ENCODE peak calls at places on chromosomes 13 and 19, in four cellular contexts. One of them, this sample, is unnamed.

GRCh38 chr19:10862561-10863106 is 8.7 kb upstream of the CARM1 start:
- DNase-seq in endodermal cell: no peak
- DNase-seq in astrocyte: no peak
- DNase-seq in stomach: no peak
- DNase-seq in this sample: no peak

GRCh38 chr13:59413121-59413520 is 750.6 kb downstream of the DIAPH3 start:
- DNase-seq in endodermal cell: no peak
- DNase-seq in astrocyte: peak; percentile 22
- DNase-seq in stomach: no peak
- DNase-seq in this sample: no peak

GRCh38 chr13:97338571-97338970 is 95.4 kb upstream of the RAP2A start:
- DNase-seq in endodermal cell: no peak
- DNase-seq in astrocyte: no peak
- DNase-seq in stomach: no peak
- DNase-seq in this sample: no peak

GRCh38 chr19:44905437-44906160 is at the start of gene APOE:
- DNase-seq in endodermal cell: peak; percentile 93
- DNase-seq in astrocyte: no peak
- DNase-seq in stomach: no peak
- DNase-seq in this sample: peak; percentile 45

GRCh38 chr19:44623080-44623479 is 9.7 kb downstream of the IGSF23 start:
- DNase-seq in endodermal cell: no peak
- DNase-seq in astrocyte: peak; percentile 10
- DNase-seq in stomach: no peak
- DNase-seq in this sample: no peak

GRCh38 chr19:5186293-5187050 is 154.1 kb downstream of the PTPRS start:
- DNase-seq in endodermal cell: no peak
- DNase-seq in astrocyte: peak; percentile 72
- DNase-seq in stomach: no peak
- DNase-seq in this sample: no peak

GRCh38 chr13:114025432-114026127 is 51.7 kb upstream of the C13orf46 start:
- DNase-seq in endodermal cell: no peak
- DNase-seq in astrocyte: peak; percentile 69
- DNase-seq in stomach: no peak
- DNase-seq in this sample: peak; percentile 75

GRCh38 chr13:25948910-25949309 is 102.9 kb downstream of the SHISA2 start:
- DNase-seq in endodermal cell: peak; percentile 35
- DNase-seq in astrocyte: no peak
- DNase-seq in stomach: no peak
- DNase-seq in this sample: no peak

GRCh38 chr13:51122868-51123267 is 11.8 kb upstream of the C13orf42 start:
- DNase-seq in endodermal cell: peak; percentile 61
- DNase-seq in astrocyte: peak; percentile 20
- DNase-seq in stomach: no peak
- DNase-seq in this sample: peak; percentile 38

GRCh38 chr19:40802300-40803169 is 3.5 kb downstream of the EGLN2 start:
- DNase-seq in endodermal cell: no peak
- DNase-seq in astrocyte: no peak
- DNase-seq in stomach: peak; percentile 71
- DNase-seq in this sample: peak; percentile 50

GRCh38 chr13:111407381-111408131 is 87.1 kb downstream of the TEX29 start:
- DNase-seq in endodermal cell: no peak
- DNase-seq in astrocyte: no peak
- DNase-seq in stomach: no peak
- DNase-seq in this sample: no peak

GRCh38 chr13:110815471-110816204 is 99.2 kb downstream of the ANKRD10 start:
- DNase-seq in endodermal cell: no peak
- DNase-seq in astrocyte: no peak
- DNase-seq in stomach: no peak
- DNase-seq in this sample: no peak

GRCh38 chr13:27308941-27309340 is 38.3 kb downstream of the RASL11A start:
- DNase-seq in endodermal cell: no peak
- DNase-seq in astrocyte: no peak
- DNase-seq in stomach: no peak
- DNase-seq in this sample: no peak

GRCh38 chr19:1296078-1296477 is 10.4 kb downstream of the EFNA2 start:
- DNase-seq in endodermal cell: no peak
- DNase-seq in astrocyte: no peak
- DNase-seq in stomach: no peak
- DNase-seq in this sample: no peak

GRCh38 chr13:34030782-34031181 is 212.8 kb downstream of the RFC3 start:
- DNase-seq in endodermal cell: no peak
- DNase-seq in astrocyte: no peak
- DNase-seq in stomach: no peak
- DNase-seq in this sample: no peak

GRCh38 chr19:16033721-16034120 is 42.6 kb upstream of the TPM4 start:
- DNase-seq in endodermal cell: no peak
- DNase-seq in astrocyte: no peak
- DNase-seq in stomach: peak; percentile 20
- DNase-seq in this sample: no peak

GRCh38 chr13:107421028-107421427 is 794.3 kb downstream of the LIG4 start:
- DNase-seq in endodermal cell: no peak
- DNase-seq in astrocyte: peak; percentile 67
- DNase-seq in stomach: no peak
- DNase-seq in this sample: no peak

GRCh38 chr19:15895876-15896430 is 1.9 kb downstream of the CYP4F2 start:
- DNase-seq in endodermal cell: no peak
- DNase-seq in astrocyte: no peak
- DNase-seq in stomach: no peak
- DNase-seq in this sample: no peak

GRCh38 chr13:28528848-28529247 is 33.9 kb upstream of the FLT1 start:
- DNase-seq in endodermal cell: no peak
- DNase-seq in astrocyte: no peak
- DNase-seq in stomach: no peak
- DNase-seq in this sample: no peak

GRCh38 chr19:3176715-3177501 is 1.7 kb upstream of the S1PR4 start:
- DNase-seq in endodermal cell: no peak
- DNase-seq in astrocyte: peak; percentile 63
- DNase-seq in stomach: peak; percentile 69
- DNase-seq in this sample: no peak

GRCh38 chr13:48580185-48580803 is 47.4 kb upstream of the RCBTB2 start:
- DNase-seq in endodermal cell: peak; percentile 91
- DNase-seq in astrocyte: no peak
- DNase-seq in stomach: peak; percentile 85
- DNase-seq in this sample: no peak

GRCh38 chr13:39273953-39274352 is 235.7 kb downstream of the NHLRC3 start:
- DNase-seq in endodermal cell: peak; percentile 67
- DNase-seq in astrocyte: no peak
- DNase-seq in stomach: peak; percentile 33
- DNase-seq in this sample: peak; percentile 20

GRCh38 chr13:108560092-108560491 is 69.3 kb upstream of the MYO16 start:
- DNase-seq in endodermal cell: no peak
- DNase-seq in astrocyte: no peak
- DNase-seq in stomach: no peak
- DNase-seq in this sample: no peak

GRCh38 chr19:2039082-2039958 is 11.7 kb downstream of the MKNK2 start:
- DNase-seq in endodermal cell: no peak
- DNase-seq in astrocyte: no peak
- DNase-seq in stomach: no peak
- DNase-seq in this sample: peak; percentile 66

GRCh38 chr19:37981785-37982475 is 74.9 kb downstream of the SIPA1L3 start:
- DNase-seq in endodermal cell: no peak
- DNase-seq in astrocyte: peak; percentile 97
- DNase-seq in stomach: peak; percentile 51
- DNase-seq in this sample: no peak

GRCh38 chr13:70090036-70090723 is 17.4 kb upstream of the ATXN8OS start:
- DNase-seq in endodermal cell: no peak
- DNase-seq in astrocyte: no peak
- DNase-seq in stomach: no peak
- DNase-seq in this sample: no peak

GRCh38 chr13:48411281-48412099 is 1.4 kb downstream of the LPAR6 start:
- DNase-seq in endodermal cell: no peak
- DNase-seq in astrocyte: no peak
- DNase-seq in stomach: no peak
- DNase-seq in this sample: no peak

GRCh38 chr13:99067160-99067985 is 89.5 kb upstream of the DOCK9 start:
- DNase-seq in endodermal cell: no peak
- DNase-seq in astrocyte: peak; percentile 92
- DNase-seq in stomach: no peak
- DNase-seq in this sample: no peak

GRCh38 chr19:2629491-2630351 is 72.8 kb downstream of the GNG7 start:
- DNase-seq in endodermal cell: no peak
- DNase-seq in astrocyte: no peak
- DNase-seq in stomach: no peak
- DNase-seq in this sample: no peak

GRCh38 chr19:37855098-37855497 is 51.3 kb downstream of the WDR87 start:
- DNase-seq in endodermal cell: no peak
- DNase-seq in astrocyte: peak; percentile 47
- DNase-seq in stomach: no peak
- DNase-seq in this sample: no peak

GRCh38 chr13:93146584-93147292 is 79.9 kb upstream of the GPC6 start:
- DNase-seq in endodermal cell: no peak
- DNase-seq in astrocyte: peak; percentile 96
- DNase-seq in stomach: no peak
- DNase-seq in this sample: no peak

GRCh38 chr19:45677351-45678230 is 9.6 kb downstream of the GIPR start:
- DNase-seq in endodermal cell: peak; percentile 100
- DNase-seq in astrocyte: peak; percentile 55
- DNase-seq in stomach: peak; percentile 97
- DNase-seq in this sample: no peak

GRCh38 chr13:20206065-20206725 is 13.5 kb upstream of the GJB2 start:
- DNase-seq in endodermal cell: no peak
- DNase-seq in astrocyte: no peak
- DNase-seq in stomach: no peak
- DNase-seq in this sample: no peak

GRCh38 chr13:30622551-30622950 is 4.8 kb downstream of the USPL1 start:
- DNase-seq in endodermal cell: no peak
- DNase-seq in astrocyte: no peak
- DNase-seq in stomach: no peak
- DNase-seq in this sample: no peak

GRCh38 chr13:30529085-30529815 is 63.5 kb upstream of the HMGB1 start:
- DNase-seq in endodermal cell: no peak
- DNase-seq in astrocyte: peak; percentile 6
- DNase-seq in stomach: no peak
- DNase-seq in this sample: no peak

DNA sequence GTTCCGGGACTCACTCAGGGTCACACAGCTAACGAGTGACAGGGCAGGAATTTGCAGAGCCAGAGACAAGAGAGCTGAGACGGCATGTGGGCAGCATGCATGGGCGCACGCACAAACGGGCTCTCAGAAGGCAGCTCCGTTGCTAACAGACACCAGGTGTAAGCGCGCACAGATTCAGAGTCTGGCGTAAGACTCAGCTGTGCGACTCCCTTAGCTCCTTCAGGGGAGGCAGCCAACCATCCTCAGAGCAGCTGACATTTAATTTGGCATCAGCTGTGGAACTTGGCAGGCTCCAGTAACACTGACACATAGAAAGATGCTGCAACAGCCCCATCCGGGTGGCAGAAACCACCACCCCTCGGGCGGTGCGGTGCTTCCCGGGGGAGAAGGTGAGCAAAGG is 7.5 kb upstream of the TM6SF2 start:
- DNase-seq in endodermal cell: no peak
- DNase-seq in astrocyte: no peak
- DNase-seq in stomach: no peak
- DNase-seq in this sample: no peak
- H3K36me3 ChIP-seq in endodermal cell: peaks cover 68% of the 10 kb centered on the region
- H3K36me3 ChIP-seq in astrocyte: peaks cover 20% of the 10 kb centered on the region
- H3K36me3 ChIP-seq in stomach: peaks cover 100% of the 10 kb centered on the region
- H3K36me3 ChIP-seq in this sample: peaks cover 92% of the 10 kb centered on the region

GRCh38 chr13:24016046-24016445 is 118.7 kb upstream of the C1QTNF9B start:
- DNase-seq in endodermal cell: no peak
- DNase-seq in astrocyte: no peak
- DNase-seq in stomach: no peak
- DNase-seq in this sample: no peak
- H3K27ac ChIP-seq in endodermal cell: no peak overlapping the region
- H3K27ac ChIP-seq in astrocyte: no peak overlapping the region
- H3K27ac ChIP-seq in stomach: no peak overlapping the region
- H3K27ac ChIP-seq in this sample: no peak overlapping the region

GRCh38 chr19:48915757-48916156 is 15.6 kb downstream of the NUCB1 start:
- DNase-seq in endodermal cell: no peak
- DNase-seq in astrocyte: no peak
- DNase-seq in stomach: no peak
- DNase-seq in this sample: no peak

GRCh38 chr19:48914181-48914580 is 14.1 kb downstream of the NUCB1 start:
- DNase-seq in endodermal cell: no peak
- DNase-seq in astrocyte: no peak
- DNase-seq in stomach: no peak
- DNase-seq in this sample: no peak

GRCh38 chr19:48918071-48918470 is 15.4 kb upstream of the DHDH start:
- DNase-seq in endodermal cell: no peak
- DNase-seq in astrocyte: no peak
- DNase-seq in stomach: no peak
- DNase-seq in this sample: no peak

GRCh38 chr19:48910803-48911202 is 10.7 kb downstream of the NUCB1 start:
- DNase-seq in endodermal cell: no peak
- DNase-seq in astrocyte: no peak
- DNase-seq in stomach: no peak
- DNase-seq in this sample: no peak

DNA sequence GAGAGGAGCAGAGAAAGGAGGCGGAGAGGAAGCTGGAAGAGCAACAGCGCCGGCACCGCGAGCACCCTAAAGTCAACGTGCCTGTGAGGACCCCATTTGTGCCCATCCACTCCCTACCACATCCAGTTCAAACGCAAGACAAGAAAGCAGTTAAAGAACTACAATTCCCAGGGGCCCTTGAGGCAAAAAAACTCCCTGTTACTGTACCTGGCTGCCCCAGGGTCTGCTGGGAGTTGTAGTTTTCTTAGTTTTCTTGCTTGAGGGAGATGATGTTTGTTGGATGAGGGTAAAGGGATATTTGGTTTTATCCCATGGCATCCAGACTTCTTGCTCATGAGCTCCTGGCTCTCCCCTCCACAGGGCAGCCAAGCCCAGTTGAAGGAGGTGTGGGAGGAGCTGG is 13.0 kb downstream of the NUCB1 start:
- DNase-seq in endodermal cell: no peak
- DNase-seq in astrocyte: no peak
- DNase-seq in stomach: no peak
- DNase-seq in this sample: no peak
- H3K36me3 ChIP-seq in endodermal cell: peaks cover 51% of the 10 kb centered on the region
- H3K36me3 ChIP-seq in astrocyte: peaks cover 28% of the 10 kb centered on the region
- H3K36me3 ChIP-seq in stomach: peaks cover 100% of the 10 kb centered on the region
- H3K36me3 ChIP-seq in this sample: peaks cover 53% of the 10 kb centered on the region

DNA sequence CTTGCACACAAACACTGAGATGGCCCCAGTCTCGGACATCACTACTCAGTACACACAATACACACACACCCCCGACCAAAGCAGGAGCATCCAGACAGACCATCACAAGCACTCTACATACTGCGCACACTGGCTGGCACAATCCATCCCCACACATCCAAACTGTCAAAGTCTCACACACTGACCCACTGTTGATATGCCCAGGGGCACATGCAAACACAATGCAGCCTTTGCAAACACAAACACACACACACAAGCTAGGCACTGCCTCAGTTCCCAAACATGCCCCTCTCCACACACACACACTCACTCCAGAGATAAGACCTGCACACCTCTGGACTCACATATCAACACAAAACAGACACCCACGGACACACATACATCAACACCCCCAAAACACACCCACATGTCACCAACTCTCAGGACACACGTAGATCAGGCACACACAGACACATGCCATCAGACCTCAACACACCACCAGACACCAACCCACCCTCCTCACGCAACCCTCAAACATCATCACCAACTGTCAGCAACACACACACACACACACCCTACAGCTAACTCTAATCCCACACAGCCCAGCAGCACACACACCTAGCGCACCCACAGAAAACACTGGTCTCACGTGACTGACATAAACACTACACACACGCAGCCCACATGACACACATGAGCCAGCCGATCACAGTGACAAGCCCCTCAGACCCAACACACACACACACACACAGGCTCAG is 1.9 kb downstream of the BBC3 start:
- DNase-seq in endodermal cell: peak; percentile 62
- DNase-seq in astrocyte: peak; percentile 51
- DNase-seq in stomach: no peak
- DNase-seq in this sample: no peak
- H3K27ac ChIP-seq in endodermal cell: no peak overlapping the region
- H3K27ac ChIP-seq in astrocyte: peak overlapping the region; percentile 53
- H3K27ac ChIP-seq in stomach: peak overlapping the region; percentile 99
- H3K27ac ChIP-seq in this sample: peak overlapping the region; percentile 92

This sample was measured in WERI-Rb-1.